ENCODE peak calls at places on chromosomes 2 and 18, in seven cellular contexts. One of them, this sample, is unnamed.
A peak's percentile ranks its signal among the peaks of the same experiment; 100 is the strongest.

GRCh38 chr2:39725401-39725800 is 53.7 kb downstream of the THUMPD2 start:
- DNase-seq in SK-N-SH: no peak
- DNase-seq in A549: no peak
- DNase-seq in tibial nerve: no peak
- DNase-seq in suprapubic skin: no peak
- DNase-seq in ovary: no peak
- DNase-seq in K562: no peak
- DNase-seq in this sample: no peak

GRCh38 chr2:195659114-195659513 is 2.1 kb downstream of the SLC39A10 start:
- DNase-seq in ovary: no peak
- DNase-seq in A549: no peak
- DNase-seq in SK-N-SH: no peak
- DNase-seq in K562: peak; percentile 28
- DNase-seq in suprapubic skin: no peak
- DNase-seq in tibial nerve: no peak
- DNase-seq in this sample: no peak

GRCh38 chr2:77512521-77512920 is 9.7 kb downstream of the LRRTM4 start:
- DNase-seq in ovary: no peak
- DNase-seq in K562: no peak
- DNase-seq in A549: no peak
- DNase-seq in tibial nerve: no peak
- DNase-seq in SK-N-SH: no peak
- DNase-seq in suprapubic skin: no peak
- DNase-seq in this sample: no peak

GRCh38 chr18:3520230-3521085 is 70.5 kb downstream of the TGIF1 start:
- DNase-seq in K562: peak; percentile 15
- DNase-seq in tibial nerve: no peak
- DNase-seq in suprapubic skin: no peak
- DNase-seq in SK-N-SH: no peak
- DNase-seq in ovary: no peak
- DNase-seq in A549: no peak
- DNase-seq in this sample: no peak

GRCh38 chr2:105177546-105178254 is 63.8 kb upstream of the GPR45 start:
- DNase-seq in tibial nerve: no peak
- DNase-seq in K562: no peak
- DNase-seq in suprapubic skin: no peak
- DNase-seq in A549: no peak
- DNase-seq in ovary: no peak
- DNase-seq in SK-N-SH: no peak
- DNase-seq in this sample: no peak

GRCh38 chr18:415627-416612 is 84.6 kb downstream of the COLEC12 start:
- DNase-seq in tibial nerve: no peak
- DNase-seq in SK-N-SH: no peak
- DNase-seq in K562: no peak
- DNase-seq in ovary: no peak
- DNase-seq in suprapubic skin: no peak
- DNase-seq in A549: no peak
- DNase-seq in this sample: no peak

GRCh38 chr2:38376346-38376682 is 759 bp downstream of the ATL2 start:
- DNase-seq in ovary: peak; percentile 76
- DNase-seq in K562: peak; percentile 75
- DNase-seq in tibial nerve: peak; percentile 56
- DNase-seq in SK-N-SH: no peak
- DNase-seq in suprapubic skin: peak; percentile 80
- DNase-seq in A549: peak; percentile 94
- DNase-seq in this sample: peak; percentile 49

GRCh38 chr2:229407170-229407569 is 136.1 kb upstream of the PID1 start:
- DNase-seq in suprapubic skin: peak; percentile 89
- DNase-seq in ovary: peak; percentile 87
- DNase-seq in A549: peak; percentile 55
- DNase-seq in K562: no peak
- DNase-seq in tibial nerve: peak; percentile 82
- DNase-seq in SK-N-SH: no peak
- DNase-seq in this sample: peak; percentile 47

GRCh38 chr2:17538844-17539554 is 1.5 kb upstream of the VSNL1 start:
- DNase-seq in suprapubic skin: no peak
- DNase-seq in SK-N-SH: peak; percentile 87
- DNase-seq in ovary: peak; percentile 69
- DNase-seq in tibial nerve: no peak
- DNase-seq in A549: no peak
- DNase-seq in K562: peak; percentile 43
- DNase-seq in this sample: peak; percentile 78

GRCh38 chr2:145184741-145185671 is 665.1 kb upstream of the ZEB2 start:
- DNase-seq in tibial nerve: no peak
- DNase-seq in SK-N-SH: no peak
- DNase-seq in ovary: no peak
- DNase-seq in A549: no peak
- DNase-seq in suprapubic skin: no peak
- DNase-seq in K562: no peak
- DNase-seq in this sample: no peak

GRCh38 chr2:173997269-173997668 is 32.1 kb upstream of the SP3 start:
- DNase-seq in K562: no peak
- DNase-seq in SK-N-SH: no peak
- DNase-seq in ovary: peak; percentile 45
- DNase-seq in A549: no peak
- DNase-seq in tibial nerve: peak; percentile 87
- DNase-seq in suprapubic skin: peak; percentile 92
- DNase-seq in this sample: peak; percentile 56

GRCh38 chr2:219515874-219516629 is 1.8 kb downstream of the ASIC4 start:
- DNase-seq in suprapubic skin: no peak
- DNase-seq in K562: no peak
- DNase-seq in ovary: no peak
- DNase-seq in A549: no peak
- DNase-seq in tibial nerve: no peak
- DNase-seq in SK-N-SH: no peak
- DNase-seq in this sample: no peak

GRCh38 chr18:50162486-50163304 is 32.3 kb downstream of the MYO5B start:
- DNase-seq in ovary: no peak
- DNase-seq in SK-N-SH: no peak
- DNase-seq in A549: no peak
- DNase-seq in K562: no peak
- DNase-seq in tibial nerve: no peak
- DNase-seq in suprapubic skin: no peak
- DNase-seq in this sample: no peak

GRCh38 chr2:240392084-240392947 is 43.1 kb upstream of the GPC1 start:
- DNase-seq in A549: no peak
- DNase-seq in suprapubic skin: peak; percentile 63
- DNase-seq in tibial nerve: no peak
- DNase-seq in SK-N-SH: no peak
- DNase-seq in ovary: peak; percentile 13
- DNase-seq in K562: no peak
- DNase-seq in this sample: no peak

GRCh38 chr2:65604246-65604645 is 171.8 kb upstream of the SPRED2 start:
- DNase-seq in tibial nerve: no peak
- DNase-seq in ovary: no peak
- DNase-seq in suprapubic skin: no peak
- DNase-seq in K562: no peak
- DNase-seq in SK-N-SH: no peak
- DNase-seq in A549: no peak
- DNase-seq in this sample: no peak

GRCh38 chr2:7972670-7973069 is 709.2 kb upstream of the ID2 start:
- DNase-seq in K562: no peak
- DNase-seq in A549: no peak
- DNase-seq in suprapubic skin: no peak
- DNase-seq in SK-N-SH: no peak
- DNase-seq in tibial nerve: no peak
- DNase-seq in ovary: no peak
- DNase-seq in this sample: no peak

GRCh38 chr18:62325806-62326645 is 916 bp downstream of the TNFRSF11A start:
- DNase-seq in SK-N-SH: peak; percentile 69
- DNase-seq in ovary: no peak
- DNase-seq in K562: no peak
- DNase-seq in tibial nerve: no peak
- DNase-seq in suprapubic skin: no peak
- DNase-seq in A549: peak; percentile 11
- DNase-seq in this sample: no peak

GRCh38 chr2:37156071-37156856 is 516 bp downstream of the EIF2AK2 start:
- DNase-seq in SK-N-SH: peak; percentile 61
- DNase-seq in suprapubic skin: peak; percentile 83
- DNase-seq in A549: peak; percentile 77
- DNase-seq in ovary: peak; percentile 42
- DNase-seq in K562: peak; percentile 52
- DNase-seq in tibial nerve: peak; percentile 52
- DNase-seq in this sample: peak; percentile 38

GRCh38 chr2:63791387-63791786 is 50.3 kb upstream of the UGP2 start:
- DNase-seq in ovary: no peak
- DNase-seq in K562: no peak
- DNase-seq in suprapubic skin: no peak
- DNase-seq in SK-N-SH: no peak
- DNase-seq in A549: no peak
- DNase-seq in tibial nerve: no peak
- DNase-seq in this sample: no peak

GRCh38 chr2:178301595-178302324 is 107.4 kb downstream of the OSBPL6 start:
- DNase-seq in ovary: no peak
- DNase-seq in SK-N-SH: no peak
- DNase-seq in tibial nerve: no peak
- DNase-seq in K562: no peak
- DNase-seq in A549: no peak
- DNase-seq in suprapubic skin: no peak
- DNase-seq in this sample: no peak

GRCh38 chr2:65403529-65403915 is 28.9 kb downstream of the SPRED2 start:
- DNase-seq in tibial nerve: no peak
- DNase-seq in A549: no peak
- DNase-seq in K562: no peak
- DNase-seq in suprapubic skin: no peak
- DNase-seq in ovary: no peak
- DNase-seq in SK-N-SH: no peak
- DNase-seq in this sample: no peak

GRCh38 chr2:145597011-145597410 is 1077.1 kb upstream of the ZEB2 start:
- DNase-seq in SK-N-SH: no peak
- DNase-seq in suprapubic skin: no peak
- DNase-seq in ovary: no peak
- DNase-seq in K562: no peak
- DNase-seq in A549: no peak
- DNase-seq in tibial nerve: no peak
- DNase-seq in this sample: no peak

GRCh38 chr2:15163316-15163715 is 397.8 kb downstream of the NBAS start:
- DNase-seq in K562: no peak
- DNase-seq in tibial nerve: no peak
- DNase-seq in ovary: no peak
- DNase-seq in SK-N-SH: no peak
- DNase-seq in suprapubic skin: no peak
- DNase-seq in A549: no peak
- DNase-seq in this sample: no peak

GRCh38 chr2:9110893-9111569 is 95.6 kb upstream of the ASAP2 start:
- DNase-seq in A549: no peak
- DNase-seq in suprapubic skin: no peak
- DNase-seq in ovary: no peak
- DNase-seq in tibial nerve: no peak
- DNase-seq in K562: peak; percentile 40
- DNase-seq in SK-N-SH: peak; percentile 64
- DNase-seq in this sample: no peak

GRCh38 chr2:522776-523175 is 154.4 kb downstream of the TMEM18 start:
- DNase-seq in K562: no peak
- DNase-seq in suprapubic skin: no peak
- DNase-seq in ovary: no peak
- DNase-seq in A549: no peak
- DNase-seq in SK-N-SH: no peak
- DNase-seq in tibial nerve: no peak
- DNase-seq in this sample: no peak
- TF ChIP-seq EP300 in K562: no peak
- TF ChIP-seq EP300 in suprapubic skin: no peak
- TF ChIP-seq EP300 in ovary: no peak
- TF ChIP-seq EP300 in A549: no peak
- TF ChIP-seq EP300 in SK-N-SH: no peak
- TF ChIP-seq EP300 in tibial nerve: no peak
- TF ChIP-seq EP300 in this sample: no peak

GRCh38 chr2:76080154-76080553 is 369.4 kb upstream of the GCFC2 start:
- DNase-seq in A549: no peak
- DNase-seq in K562: no peak
- DNase-seq in tibial nerve: no peak
- DNase-seq in suprapubic skin: no peak
- DNase-seq in ovary: no peak
- DNase-seq in SK-N-SH: no peak
- DNase-seq in this sample: no peak
- TF ChIP-seq CTCF in A549: no peak
- TF ChIP-seq CTCF in K562: no peak
- TF ChIP-seq CTCF in tibial nerve: no peak
- TF ChIP-seq CTCF in suprapubic skin: no peak
- TF ChIP-seq CTCF in ovary: no peak
- TF ChIP-seq CTCF in SK-N-SH: no peak
- TF ChIP-seq CTCF in this sample: no peak

GRCh38 chr2:109129921-109130725 is 1.1 kb downstream of the SH3RF3 start:
- DNase-seq in SK-N-SH: no peak
- DNase-seq in suprapubic skin: peak; percentile 78
- DNase-seq in tibial nerve: no peak
- DNase-seq in A549: no peak
- DNase-seq in K562: no peak
- DNase-seq in ovary: peak; percentile 33
- DNase-seq in this sample: no peak
- H3K27ac ChIP-seq in SK-N-SH: no peak overlapping the region
- H3K27ac ChIP-seq in suprapubic skin: peak overlapping the region; percentile 73
- H3K27ac ChIP-seq in tibial nerve: peak overlapping the region; percentile 50
- H3K27ac ChIP-seq in A549: no peak overlapping the region
- H3K27ac ChIP-seq in K562: no peak overlapping the region
- H3K27ac ChIP-seq in ovary: no peak overlapping the region
- H3K27ac ChIP-seq in this sample: peak overlapping the region; percentile 81

GRCh38 chr2:169822036-169822435 is 2.7 kb downstream of the METTL5 start:
- DNase-seq in suprapubic skin: no peak
- DNase-seq in A549: no peak
- DNase-seq in tibial nerve: no peak
- DNase-seq in SK-N-SH: no peak
- DNase-seq in K562: no peak
- DNase-seq in ovary: no peak
- DNase-seq in this sample: no peak
- TF ChIP-seq EP300 in suprapubic skin: no peak
- TF ChIP-seq EP300 in A549: no peak
- TF ChIP-seq EP300 in tibial nerve: no peak
- TF ChIP-seq EP300 in SK-N-SH: no peak
- TF ChIP-seq EP300 in K562: no peak
- TF ChIP-seq EP300 in ovary: no peak
- TF ChIP-seq EP300 in this sample: no peak

This sample was measured in stomach.